ENCODE peak calls at places on chromosomes 7 and 10, in eight cellular contexts. O, Z, Q, C, M, H, V and F are unnamed samples.

GRCh38 chr10:11098628-11099027 is 81.0 kb downstream of the CELF2 start:
- DNase-seq in O (no peak), Z (no peak), Q (no peak), C (no peak), M (no peak), H (no peak), V (no peak), F (no peak)

GRCh38 chr10:103145860-103146466 is 47.1 kb downstream of the NT5C2 start:
- DNase-seq in O (no peak), Z (peak), Q (no peak), C (no peak), M (peak), H (no peak), V (peak), F (no peak)

GRCh38 chr10:121436630-121437311 is 161.5 kb downstream of the FGFR2 start:
- DNase-seq in O (no peak), Z (no peak), Q (no peak), C (no peak), M (no peak), H (no peak), V (no peak), F (no peak)

GRCh38 chr10:125722811-125723210 is 3.3 kb downstream of the EDRF1 start:
- DNase-seq in O (no peak), Z (no peak), Q (no peak), C (no peak), M (no peak), H (no peak), V (no peak), F (no peak)

GRCh38 chr7:117445206-117445605 is 17.9 kb upstream of the ASZ1 start:
- DNase-seq in O (no peak), Z (peak), Q (no peak), C (no peak), M (no peak), H (no peak), V (no peak), F (no peak)

GRCh38 chr7:36036590-36036989 is 116.5 kb upstream of the EEPD1 start:
- DNase-seq in O (no peak), Z (peak), Q (no peak), C (no peak), M (no peak), H (no peak), V (no peak), F (no peak)

GRCh38 chr7:48049850-48050249 is 14.5 kb downstream of the C7orf57 start:
- DNase-seq in O (no peak), Z (no peak), Q (no peak), C (no peak), M (no peak), H (no peak), V (no peak), F (no peak)

GRCh38 chr7:2621061-2621828 is 10.5 kb upstream of the TTYH3 start:
- DNase-seq in O (peak), Z (no peak), Q (no peak), C (no peak), M (peak), H (no peak), V (no peak), F (no peak)

GRCh38 chr7:7051221-7051877 is 131.0 kb upstream of the C1GALT1 start:
- DNase-seq in O (no peak), Z (no peak), Q (no peak), C (no peak), M (peak), H (no peak), V (no peak), F (peak)

GRCh38 chr7:54995631-54996340 is 23.0 kb upstream of the EGFR start:
- DNase-seq in O (no peak), Z (peak), Q (no peak), C (no peak), M (peak), H (no peak), V (peak), F (no peak)

GRCh38 chr10:80191589-80192270 is 13.6 kb downstream of the ANXA11 start:
- DNase-seq in O (no peak), Z (no peak), Q (no peak), C (no peak), M (no peak), H (no peak), V (no peak), F (no peak)

GRCh38 chr10:63157845-63158624 is 24.9 kb downstream of the NRBF2 start:
- DNase-seq in O (peak), Z (peak), Q (peak), C (peak), M (peak), H (peak), V (peak), F (peak)

GRCh38 chr7:140673770-140674155 is 1.0 kb downstream of the ADCK2 start:
- DNase-seq in O (no peak), Z (no peak), Q (no peak), C (no peak), M (no peak), H (no peak), V (no peak), F (no peak)

GRCh38 chr7:105654994-105655900 is 74.0 kb upstream of the EFCAB10 start:
- DNase-seq in O (peak), Z (peak), Q (peak), C (no peak), M (peak), H (no peak), V (no peak), F (no peak)

GRCh38 chr10:133368153-133368552 is 5.0 kb downstream of the ECHS1 start:
- DNase-seq in O (no peak), Z (no peak), Q (no peak), C (no peak), M (no peak), H (no peak), V (no peak), F (no peak)

GRCh38 chr10:113085776-113086175 is 135.7 kb downstream of the TCF7L2 start:
- DNase-seq in O (no peak), Z (no peak), Q (no peak), C (no peak), M (no peak), H (no peak), V (no peak), F (no peak)

GRCh38 chr10:62992145-62992721 is 140.9 kb upstream of the NRBF2 start:
- DNase-seq in O (no peak), Z (peak), Q (no peak), C (no peak), M (no peak), H (no peak), V (no peak), F (no peak)

GRCh38 chr7:80218723-80219122 is 84.1 kb downstream of the GNAI1 start:
- DNase-seq in O (no peak), Z (peak), Q (no peak), C (no peak), M (peak), H (no peak), V (no peak), F (no peak)

GRCh38 chr7:129635300-129636029 is 23.9 kb downstream of the NRF1 start:
- DNase-seq in O (peak), Z (peak), Q (no peak), C (peak), M (peak), H (no peak), V (peak), F (peak)

GRCh38 chr10:112958275-112958995 is 8.4 kb downstream of the TCF7L2 start:
- DNase-seq in O (no peak), Z (peak), Q (peak), C (no peak), M (peak), H (no peak), V (peak), F (no peak)

GRCh38 chr10:108735380-108735779 is 1187.9 kb downstream of the XPNPEP1 start:
- DNase-seq in O (no peak), Z (peak), Q (no peak), C (no peak), M (no peak), H (no peak), V (peak), F (no peak)

GRCh38 chr10:47420305-47421056 is 36.4 kb upstream of the ZNF488 start:
- DNase-seq in O (no peak), Z (no peak), Q (no peak), C (no peak), M (no peak), H (no peak), V (no peak), F (no peak)

GRCh38 chr7:24905996-24906770 is 73.8 kb downstream of the OSBPL3 start:
- DNase-seq in O (no peak), Z (peak), Q (no peak), C (no peak), M (peak), H (no peak), V (no peak), F (no peak)

GRCh38 chr10:76436367-76436766 is 1004.9 kb downstream of the LRMDA start:
- DNase-seq in O (no peak), Z (no peak), Q (no peak), C (no peak), M (no peak), H (no peak), V (no peak), F (no peak)

GRCh38 chr10:48439581-48440041 is 133.1 kb downstream of the MAPK8 start:
- DNase-seq in O (peak), Z (peak), Q (no peak), C (no peak), M (peak), H (no peak), V (no peak), F (no peak)